ENCODE peak calls at places on chromosomes 7 and 10, in six cellular contexts. Q is AG04450; S is CD4-positive, alpha-beta memory T cell; L is K562; P is right atrium auricular region; C is upper lobe of right lung. G is an unnamed sample. For H3K27me3, the result is how much of the 10 kb centered on the place peaks cover.

GRCh38 chr10:133034092-133034491 is 53.6 kb upstream of the ADGRA1 start:
- DNase-seq in Q (no peak), L (no peak), P (no peak), S (no peak), C (no peak), G (no peak)

GRCh38 chr7:150338166-150338829 is 3.1 kb downstream of the RARRES2 start:
- DNase-seq in S (no peak), Q (no peak), P (no peak), C (no peak), L (no peak), G (no peak)

GRCh38 chr10:114856544-114857287 is 35.1 kb downstream of the FHIP2A start:
- DNase-seq in Q (peak), L (no peak), C (no peak), S (peak), P (no peak), G (no peak)

GRCh38 chr10:97882142-97883091 is 32.8 kb downstream of the GOLGA7B start:
- DNase-seq in C (no peak), Q (no peak), L (no peak), P (no peak), S (no peak), G (no peak)

GRCh38 chr10:126459032-126459831 is 71.0 kb upstream of the ADAM12 start:
- DNase-seq in C (no peak), L (no peak), Q (no peak), S (no peak), P (no peak), G (no peak)

GRCh38 chr10:18400201-18400910 is 251.0 kb downstream of the NSUN6 start:
- DNase-seq in P (no peak), Q (no peak), C (no peak), S (no peak), L (peak), G (no peak)

GRCh38 chr7:123615344-123615743 is 13.7 kb downstream of the ASB15 start:
- DNase-seq in L (no peak), Q (peak), C (no peak), S (no peak), P (no peak), G (no peak)

GRCh38 chr7:133672866-133673265 is 420.0 kb downstream of the EXOC4 start:
- DNase-seq in Q (no peak), L (no peak), C (no peak), P (no peak), S (no peak), G (no peak)

GRCh38 chr7:124328774-124329173 is 295.9 kb upstream of the TMEM229A start:
- DNase-seq in S (no peak), Q (no peak), L (no peak), C (no peak), P (no peak), G (no peak)

GRCh38 chr10:89207801-89208551 is 859 bp upstream of the CH25H start:
- DNase-seq in L (no peak), S (no peak), Q (no peak), P (peak), C (peak), G (no peak)

GRCh38 chr7:477626-478220 is 41.9 kb downstream of the PDGFA start:
- DNase-seq in C (peak), S (no peak), P (no peak), L (no peak), Q (no peak), G (no peak)

GRCh38 chr7:74475987-74476350 is 22.3 kb downstream of the GTF2IRD1 start:
- DNase-seq in S (no peak), P (no peak), C (no peak), Q (no peak), L (no peak), G (no peak)

GRCh38 chr10:69317175-69318086 is 39.1 kb downstream of the HK1 start:
- DNase-seq in S (no peak), Q (no peak), L (peak), C (no peak), P (no peak), G (no peak)

DNA sequence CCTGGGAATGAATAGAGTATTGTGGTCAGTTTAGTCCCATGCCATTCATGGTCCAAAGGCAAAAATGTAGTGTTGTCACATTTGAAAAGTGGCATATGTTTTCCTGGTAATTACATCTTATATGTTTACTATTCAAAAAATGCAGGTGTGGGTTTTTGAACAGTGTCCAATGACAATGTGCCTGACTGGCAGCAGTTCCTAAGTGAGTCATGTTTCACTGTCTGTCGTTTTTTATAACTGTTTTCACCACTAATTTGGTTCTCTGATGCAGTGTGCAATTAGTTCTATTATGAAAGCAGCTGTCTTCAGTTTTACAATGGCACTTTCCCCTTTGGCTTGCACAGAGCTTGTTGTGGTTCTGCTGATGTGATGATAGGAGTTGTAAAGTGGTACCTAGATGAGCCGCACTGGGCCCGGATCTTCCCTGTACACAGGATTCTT is 162.3 kb downstream of the SEM1 start:
- DNase-seq in P (no peak), C (no peak), S (no peak), Q (no peak), L (no peak), G (no peak)
- H3K27me3 ChIP-seq in P (under half), C (under half), S (under half), Q (under half), L (under half), G (under half)

GRCh38 chr7:101869901-101870290 is 52.5 kb downstream of the CUX1 start:
- DNase-seq in L (peak), S (no peak), C (no peak), P (no peak), Q (no peak), G (no peak)
- H3K4me3 ChIP-seq in L (no peak), S (no peak), C (no peak), P (no peak), Q (no peak), G (no peak)

GRCh38 chr10:49613882-49614241 is at the start of gene CHAT:
- DNase-seq in S (no peak), Q (no peak), L (no peak), P (no peak), C (no peak), G (no peak)
- H3K27me3 ChIP-seq in S (under half), Q (half or more), L (under half), P (under half), C (half or more), G (half or more)

GRCh38 chr10:75165684-75166622 is 44.6 kb upstream of the VDAC2 start:
- DNase-seq in P (no peak), Q (no peak), C (no peak), L (no peak), S (peak), G (no peak)
- H3K4me3 ChIP-seq in P (no peak), Q (no peak), C (no peak), L (no peak), S (no peak), G (no peak)

GRCh38 chr7:107668296-107668695 is 7.7 kb downstream of the SLC26A4 start:
- DNase-seq in C (no peak), S (no peak), Q (no peak), P (no peak), L (no peak), G (no peak)
- H3K27me3 ChIP-seq in C (under half), S (under half), Q (under half), P (under half), L (under half), G (under half)

DNA sequence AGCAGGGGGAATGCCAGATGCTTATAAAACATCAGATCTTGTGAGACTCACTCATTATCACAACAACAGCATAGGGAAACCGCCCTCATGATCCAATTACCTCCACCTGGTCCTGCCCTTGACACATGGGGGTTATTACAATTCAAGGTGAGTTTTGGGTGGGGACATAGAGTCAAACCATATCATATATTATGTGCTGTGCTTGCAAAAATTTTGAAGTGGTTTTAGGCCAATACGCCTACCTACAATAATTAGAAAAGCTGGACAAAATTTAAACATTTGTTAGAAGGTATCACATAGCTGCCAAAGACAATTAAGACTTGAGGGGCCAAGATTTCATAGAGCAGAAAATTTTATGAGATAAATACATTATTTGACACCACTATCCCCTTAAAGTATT is 29.5 kb downstream of the NPSR1 start:
- DNase-seq in Q (no peak), P (no peak), L (no peak), C (no peak), S (no peak), G (no peak)
- H3K4me3 ChIP-seq in Q (no peak), P (no peak), L (no peak), C (no peak), S (no peak), G (no peak)